ENCODE peak calls at places on chromosomes 6 and 20, in eight cellular contexts. G is SW480; P is activated T-cell treated with anti-CD3 and anti-CD28 coated beads, Interleukin-2, amount 50 U/mL, for 72 hours; R is dermis microvascular lymphatic vessel endothelial cell; K is hypothalamus; S is AG04450; Q is foreskin melanocyte; T is NCI-H1092. Z is an unnamed sample.

GRCh38 chr20:39800548-39800947 is 838.4 kb downstream of the DHX35 start:
- DNase-seq in G (peak), P (no peak), R (no peak), K (no peak), S (no peak), Q (no peak), T (no peak), Z (no peak)

GRCh38 chr6:130575971-130576370 is 210.2 kb downstream of the TMEM200A start:
- DNase-seq in G (peak), P (peak), R (no peak), K (no peak), S (no peak), Q (no peak), T (no peak), Z (no peak)

GRCh38 chr6:86122086-86122485 is 479.4 kb upstream of the SYNCRIP start:
- DNase-seq in G (no peak), P (no peak), R (no peak), K (no peak), S (no peak), Q (no peak), T (no peak), Z (no peak)

GRCh38 chr6:91276315-91276714 is 689.4 kb upstream of the MAP3K7 start:
- DNase-seq in G (peak), P (no peak), R (no peak), K (no peak), S (no peak), Q (peak), T (no peak), Z (no peak)

GRCh38 chr6:82751718-82752117 is 313.9 kb downstream of the UBE3D start:
- DNase-seq in G (no peak), P (no peak), R (no peak), K (no peak), S (no peak), Q (no peak), T (no peak), Z (no peak)

GRCh38 chr6:35486005-35486925 is 10.6 kb downstream of the TEAD3 start:
- DNase-seq in G (no peak), P (no peak), R (no peak), K (no peak), S (no peak), Q (no peak), T (no peak), Z (no peak)

GRCh38 chr20:34403908-34404307 is 40.8 kb downstream of the ITCH start:
- DNase-seq in G (no peak), P (no peak), R (no peak), K (no peak), S (no peak), Q (no peak), T (no peak), Z (no peak)

GRCh38 chr20:50655325-50655880 is 35.9 kb downstream of the RIPOR3 start:
- DNase-seq in G (no peak), P (no peak), R (no peak), K (peak), S (peak), Q (no peak), T (peak), Z (peak)

GRCh38 chr6:169589293-169589692 is 112.5 kb downstream of the WDR27 start:
- DNase-seq in G (peak), P (peak), R (peak), K (no peak), S (no peak), Q (no peak), T (peak), Z (no peak)

GRCh38 chr20:46468508-46468907 is 44.9 kb downstream of the ZNF334 start:
- DNase-seq in G (no peak), P (no peak), R (no peak), K (no peak), S (no peak), Q (no peak), T (no peak), Z (no peak)

GRCh38 chr6:157597461-157598312 is 216.7 kb downstream of the ZDHHC14 start:
- DNase-seq in G (peak), P (peak), R (peak), K (no peak), S (no peak), Q (no peak), T (no peak), Z (peak)

GRCh38 chr6:42441059-42441471 is 10.7 kb downstream of the TRERF1 start:
- DNase-seq in G (no peak), P (no peak), R (no peak), K (no peak), S (peak), Q (no peak), T (no peak), Z (no peak)

GRCh38 chr6:40610229-40610628 is 23.1 kb upstream of the LRFN2 start:
- DNase-seq in G (no peak), P (no peak), R (no peak), K (no peak), S (no peak), Q (no peak), T (no peak), Z (no peak)

GRCh38 chr6:4128748-4129147 is 6.6 kb downstream of the ECI2 start:
- DNase-seq in G (no peak), P (no peak), R (peak), K (no peak), S (no peak), Q (no peak), T (no peak), Z (no peak)

GRCh38 chr20:5264807-5265206 is 51.9 kb downstream of the PROKR2 start:
- DNase-seq in G (no peak), P (no peak), R (no peak), K (no peak), S (no peak), Q (no peak), T (no peak), Z (no peak)

GRCh38 chr20:64037498-64038213 is 1.7 kb downstream of the C20orf204 start:
- DNase-seq in G (peak), P (peak), R (peak), K (no peak), S (no peak), Q (no peak), T (no peak), Z (no peak)

GRCh38 chr6:117487831-117488230 is 5.4 kb downstream of the DCBLD1 start:
- DNase-seq in G (no peak), P (no peak), R (no peak), K (no peak), S (no peak), Q (no peak), T (no peak), Z (no peak)

GRCh38 chr6:63584125-63584514 is 11.8 kb downstream of the LOC128125822 start:
- DNase-seq in G (no peak), P (no peak), R (no peak), K (no peak), S (no peak), Q (no peak), T (no peak), Z (no peak)

GRCh38 chr6:106225581-106225980 is 100.0 kb downstream of the ATG5 start:
- DNase-seq in G (no peak), P (no peak), R (no peak), K (no peak), S (no peak), Q (no peak), T (no peak), Z (no peak)

GRCh38 chr6:43936476-43936875 is 166.5 kb downstream of the VEGFA start:
- DNase-seq in G (no peak), P (no peak), R (no peak), K (no peak), S (no peak), Q (no peak), T (no peak), Z (no peak)

GRCh38 chr6:110813813-110814487 is 1.3 kb downstream of the CDK19 start:
- DNase-seq in G (peak), P (no peak), R (no peak), K (no peak), S (no peak), Q (no peak), T (no peak), Z (no peak)

Z was measured in head of caudate nucleus.